ENCODE peak calls at places on chromosome 1, in six cellular contexts. One of them, this sample, is unnamed.

GRCh38 chr1:48114596-48115384 is 107.7 kb upstream of the SLC5A9 start:
- DNase-seq in endothelial cell of umbilical vein: no peak
- DNase-seq in HFF-Myc: no peak
- DNase-seq in breast epithelium: no peak
- DNase-seq in thoracic aorta: no peak
- DNase-seq in brain microvascular endothelial cell: no peak
- DNase-seq in this sample: no peak

GRCh38 chr1:203536575-203536974 is 42.6 kb downstream of the OPTC start:
- DNase-seq in endothelial cell of umbilical vein: no peak
- DNase-seq in HFF-Myc: no peak
- DNase-seq in breast epithelium: no peak
- DNase-seq in thoracic aorta: no peak
- DNase-seq in brain microvascular endothelial cell: no peak
- DNase-seq in this sample: peak

GRCh38 chr1:40768146-40768990 is 15.2 kb upstream of the KCNQ4 start:
- DNase-seq in endothelial cell of umbilical vein: no peak
- DNase-seq in HFF-Myc: no peak
- DNase-seq in breast epithelium: no peak
- DNase-seq in thoracic aorta: no peak
- DNase-seq in brain microvascular endothelial cell: no peak
- DNase-seq in this sample: no peak

GRCh38 chr1:90616395-90616794 is 100.7 kb downstream of the BARHL2 start:
- DNase-seq in endothelial cell of umbilical vein: peak
- DNase-seq in HFF-Myc: no peak
- DNase-seq in breast epithelium: no peak
- DNase-seq in thoracic aorta: no peak
- DNase-seq in brain microvascular endothelial cell: peak
- DNase-seq in this sample: no peak

GRCh38 chr1:186208405-186209129 is 166.5 kb downstream of the TPR start:
- DNase-seq in endothelial cell of umbilical vein: no peak
- DNase-seq in HFF-Myc: no peak
- DNase-seq in breast epithelium: no peak
- DNase-seq in thoracic aorta: no peak
- DNase-seq in brain microvascular endothelial cell: no peak
- DNase-seq in this sample: peak

GRCh38 chr1:18079941-18080340 is 27.7 kb upstream of the IGSF21 start:
- DNase-seq in endothelial cell of umbilical vein: no peak
- DNase-seq in HFF-Myc: no peak
- DNase-seq in breast epithelium: no peak
- DNase-seq in thoracic aorta: no peak
- DNase-seq in brain microvascular endothelial cell: no peak
- DNase-seq in this sample: no peak

GRCh38 chr1:110765640-110766335 is 91.0 kb upstream of the KCNA3 start:
- DNase-seq in endothelial cell of umbilical vein: peak
- DNase-seq in HFF-Myc: peak
- DNase-seq in breast epithelium: no peak
- DNase-seq in thoracic aorta: no peak
- DNase-seq in brain microvascular endothelial cell: peak
- DNase-seq in this sample: peak

GRCh38 chr1:168991667-168992475 is 114.6 kb upstream of the ATP1B1 start:
- DNase-seq in endothelial cell of umbilical vein: no peak
- DNase-seq in HFF-Myc: no peak
- DNase-seq in breast epithelium: no peak
- DNase-seq in thoracic aorta: no peak
- DNase-seq in brain microvascular endothelial cell: no peak
- DNase-seq in this sample: no peak

GRCh38 chr1:183318433-183318832 is 99.7 kb downstream of the NMNAT2 start:
- DNase-seq in endothelial cell of umbilical vein: peak
- DNase-seq in HFF-Myc: peak
- DNase-seq in breast epithelium: peak
- DNase-seq in thoracic aorta: peak
- DNase-seq in brain microvascular endothelial cell: peak
- DNase-seq in this sample: peak

GRCh38 chr1:177820213-177820612 is 149.6 kb downstream of the SEC16B start:
- DNase-seq in endothelial cell of umbilical vein: no peak
- DNase-seq in HFF-Myc: no peak
- DNase-seq in breast epithelium: no peak
- DNase-seq in thoracic aorta: no peak
- DNase-seq in brain microvascular endothelial cell: no peak
- DNase-seq in this sample: no peak

GRCh38 chr1:226690460-226690982 is 48.6 kb downstream of the ITPKB start:
- DNase-seq in endothelial cell of umbilical vein: peak
- DNase-seq in HFF-Myc: no peak
- DNase-seq in breast epithelium: no peak
- DNase-seq in thoracic aorta: no peak
- DNase-seq in brain microvascular endothelial cell: no peak
- DNase-seq in this sample: no peak

GRCh38 chr1:205360166-205360565 is 3.4 kb upstream of the KLHDC8A start:
- DNase-seq in endothelial cell of umbilical vein: no peak
- DNase-seq in HFF-Myc: no peak
- DNase-seq in breast epithelium: no peak
- DNase-seq in thoracic aorta: no peak
- DNase-seq in brain microvascular endothelial cell: no peak
- DNase-seq in this sample: no peak

GRCh38 chr1:9062846-9063245 is 6.6 kb downstream of the SLC2A5 start:
- DNase-seq in endothelial cell of umbilical vein: no peak
- DNase-seq in HFF-Myc: no peak
- DNase-seq in breast epithelium: no peak
- DNase-seq in thoracic aorta: no peak
- DNase-seq in brain microvascular endothelial cell: no peak
- DNase-seq in this sample: no peak
- TF ChIP-seq CTCF in endothelial cell of umbilical vein: no peak
- TF ChIP-seq CTCF in HFF-Myc: no peak
- TF ChIP-seq CTCF in breast epithelium: no peak
- TF ChIP-seq CTCF in thoracic aorta: no peak
- TF ChIP-seq CTCF in brain microvascular endothelial cell: no peak
- TF ChIP-seq CTCF in this sample: no peak

DNA sequence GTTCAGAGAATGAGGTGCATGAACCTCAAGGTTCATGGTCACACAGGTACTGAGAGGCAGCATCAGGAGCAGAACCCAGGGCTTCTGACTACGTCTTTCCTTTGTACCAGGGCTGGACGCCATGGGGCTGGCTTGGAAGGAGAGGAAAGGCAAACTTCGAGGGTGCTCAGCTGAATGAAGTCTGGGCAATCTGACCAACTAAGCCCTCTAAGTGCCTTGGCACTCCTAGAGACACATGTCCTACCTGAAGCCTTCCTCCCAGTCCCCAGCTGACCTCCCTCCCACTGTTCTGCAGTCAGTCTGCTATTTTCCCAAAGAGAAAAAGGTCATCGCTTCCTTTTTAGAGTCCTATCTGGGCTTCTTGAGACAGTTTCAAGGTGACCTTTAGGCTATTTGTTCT is 5.2 kb downstream of the SLC9A1 start:
- DNase-seq in endothelial cell of umbilical vein: no peak
- DNase-seq in HFF-Myc: no peak
- DNase-seq in breast epithelium: no peak
- DNase-seq in thoracic aorta: no peak
- DNase-seq in brain microvascular endothelial cell: no peak
- DNase-seq in this sample: no peak
- H3K4me3 ChIP-seq in endothelial cell of umbilical vein: no peak
- H3K4me3 ChIP-seq in HFF-Myc: no peak
- H3K4me3 ChIP-seq in breast epithelium: no peak
- H3K4me3 ChIP-seq in thoracic aorta: no peak
- H3K4me3 ChIP-seq in brain microvascular endothelial cell: no peak
- H3K4me3 ChIP-seq in this sample: no peak

DNA sequence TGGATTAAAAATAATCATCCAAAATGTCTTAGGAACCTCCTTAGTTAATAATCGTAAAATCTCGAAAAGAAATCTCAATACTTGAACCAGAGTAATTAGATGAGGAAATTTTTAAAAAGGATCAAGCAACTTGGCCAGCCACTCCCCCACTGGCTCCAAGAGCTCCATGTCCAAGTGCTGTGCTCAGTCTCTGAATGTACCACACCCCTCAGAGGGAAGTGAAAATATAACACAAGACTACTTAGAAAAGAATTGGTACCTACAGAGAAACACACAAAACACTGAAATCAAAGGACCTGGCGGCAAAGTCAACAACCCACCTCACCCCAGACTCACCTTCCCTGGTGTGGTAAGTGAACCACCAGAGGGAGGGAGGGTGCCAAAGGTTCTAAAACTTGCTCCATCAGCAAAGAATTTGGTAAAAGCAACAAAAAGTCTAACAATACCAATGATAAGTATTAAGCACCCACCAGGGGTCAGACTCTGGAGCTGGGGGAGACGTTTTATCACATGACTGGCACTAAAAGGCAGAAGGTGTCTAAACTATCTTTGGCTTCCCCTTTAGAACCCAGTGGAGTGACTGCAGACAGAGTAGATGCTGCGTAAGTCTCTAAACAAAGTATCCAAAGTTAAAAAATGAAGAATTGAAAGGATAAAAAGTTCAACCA is 14.0 kb downstream of the LBR start:
- DNase-seq in endothelial cell of umbilical vein: no peak
- DNase-seq in HFF-Myc: no peak
- DNase-seq in breast epithelium: no peak
- DNase-seq in thoracic aorta: no peak
- DNase-seq in brain microvascular endothelial cell: no peak
- DNase-seq in this sample: no peak
- TF ChIP-seq CTCF in endothelial cell of umbilical vein: no peak
- TF ChIP-seq CTCF in HFF-Myc: no peak
- TF ChIP-seq CTCF in breast epithelium: no peak
- TF ChIP-seq CTCF in thoracic aorta: no peak
- TF ChIP-seq CTCF in brain microvascular endothelial cell: no peak
- TF ChIP-seq CTCF in this sample: no peak

DNA sequence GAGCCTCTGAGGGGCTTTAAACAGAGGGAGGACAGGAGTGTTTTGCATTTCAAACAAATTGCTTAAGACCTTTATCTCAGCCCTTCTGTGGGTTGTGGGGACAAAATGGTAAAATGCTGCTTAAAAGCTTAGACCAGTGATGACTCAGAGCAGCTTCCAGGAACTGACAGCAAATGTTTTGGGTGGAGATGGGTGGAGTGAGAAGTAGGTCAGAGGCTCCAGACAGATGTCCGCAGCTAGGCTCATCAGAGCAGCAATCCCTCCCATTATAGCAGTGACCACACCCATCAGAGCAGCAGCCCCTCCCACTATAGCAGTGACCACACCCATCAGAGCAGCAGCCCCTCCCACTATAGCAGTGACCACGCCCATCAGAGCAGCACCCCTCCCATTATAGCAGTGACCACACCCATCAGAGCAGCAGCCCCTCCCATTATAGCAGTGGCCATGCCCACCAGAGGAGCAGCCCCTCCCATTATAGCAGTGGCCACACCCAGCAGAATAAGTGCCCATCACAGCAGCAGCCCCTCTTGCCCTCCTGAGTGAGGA is 532.2 kb downstream of the MATN1 start:
- DNase-seq in endothelial cell of umbilical vein: no peak
- DNase-seq in HFF-Myc: peak
- DNase-seq in breast epithelium: no peak
- DNase-seq in thoracic aorta: no peak
- DNase-seq in brain microvascular endothelial cell: no peak
- DNase-seq in this sample: peak
- H3K4me3 ChIP-seq in endothelial cell of umbilical vein: no peak
- H3K4me3 ChIP-seq in HFF-Myc: no peak
- H3K4me3 ChIP-seq in breast epithelium: no peak
- H3K4me3 ChIP-seq in thoracic aorta: no peak
- H3K4me3 ChIP-seq in brain microvascular endothelial cell: no peak
- H3K4me3 ChIP-seq in this sample: no peak

GRCh38 chr1:161166669-161167548 is 683 bp downstream of the PPOX start:
- DNase-seq in endothelial cell of umbilical vein: no peak
- DNase-seq in HFF-Myc: no peak
- DNase-seq in breast epithelium: no peak
- DNase-seq in thoracic aorta: no peak
- DNase-seq in brain microvascular endothelial cell: no peak
- DNase-seq in this sample: no peak
- TF ChIP-seq CTCF in endothelial cell of umbilical vein: no peak
- TF ChIP-seq CTCF in HFF-Myc: no peak
- TF ChIP-seq CTCF in breast epithelium: no peak
- TF ChIP-seq CTCF in thoracic aorta: no peak
- TF ChIP-seq CTCF in brain microvascular endothelial cell: no peak
- TF ChIP-seq CTCF in this sample: no peak

GRCh38 chr1:212283741-212284140 is 1.5 kb upstream of the PPP2R5A start:
- DNase-seq in endothelial cell of umbilical vein: no peak
- DNase-seq in HFF-Myc: no peak
- DNase-seq in breast epithelium: no peak
- DNase-seq in thoracic aorta: no peak
- DNase-seq in brain microvascular endothelial cell: no peak
- DNase-seq in this sample: no peak
- H3K4me3 ChIP-seq in endothelial cell of umbilical vein: no peak
- H3K4me3 ChIP-seq in HFF-Myc: no peak
- H3K4me3 ChIP-seq in breast epithelium: peak
- H3K4me3 ChIP-seq in thoracic aorta: no peak
- H3K4me3 ChIP-seq in brain microvascular endothelial cell: no peak
- H3K4me3 ChIP-seq in this sample: no peak

GRCh38 chr1:180360333-180361075 is 130.4 kb downstream of the LHX4 start:
- DNase-seq in endothelial cell of umbilical vein: no peak
- DNase-seq in HFF-Myc: peak
- DNase-seq in breast epithelium: no peak
- DNase-seq in thoracic aorta: no peak
- DNase-seq in brain microvascular endothelial cell: peak
- DNase-seq in this sample: peak

GRCh38 chr1:180369061-180369460 is 133.3 kb downstream of the ACBD6 start:
- DNase-seq in endothelial cell of umbilical vein: no peak
- DNase-seq in HFF-Myc: no peak
- DNase-seq in breast epithelium: no peak
- DNase-seq in thoracic aorta: no peak
- DNase-seq in brain microvascular endothelial cell: no peak
- DNase-seq in this sample: no peak

GRCh38 chr1:180363596-180363995 is 133.5 kb downstream of the LHX4 start:
- DNase-seq in endothelial cell of umbilical vein: no peak
- DNase-seq in HFF-Myc: no peak
- DNase-seq in breast epithelium: no peak
- DNase-seq in thoracic aorta: no peak
- DNase-seq in brain microvascular endothelial cell: no peak
- DNase-seq in this sample: no peak

GRCh38 chr1:180366386-180367068 is 135.8 kb downstream of the ACBD6 start:
- DNase-seq in endothelial cell of umbilical vein: peak
- DNase-seq in HFF-Myc: no peak
- DNase-seq in breast epithelium: no peak
- DNase-seq in thoracic aorta: no peak
- DNase-seq in brain microvascular endothelial cell: peak
- DNase-seq in this sample: peak

GRCh38 chr1:180365039-180365438 is 135.0 kb downstream of the LHX4 start:
- DNase-seq in endothelial cell of umbilical vein: no peak
- DNase-seq in HFF-Myc: no peak
- DNase-seq in breast epithelium: no peak
- DNase-seq in thoracic aorta: no peak
- DNase-seq in brain microvascular endothelial cell: no peak
- DNase-seq in this sample: no peak
- TF ChIP-seq CTCF in endothelial cell of umbilical vein: no peak
- TF ChIP-seq CTCF in HFF-Myc: peak
- TF ChIP-seq CTCF in breast epithelium: no peak
- TF ChIP-seq CTCF in thoracic aorta: no peak
- TF ChIP-seq CTCF in brain microvascular endothelial cell: peak
- TF ChIP-seq CTCF in this sample: no peak

DNA sequence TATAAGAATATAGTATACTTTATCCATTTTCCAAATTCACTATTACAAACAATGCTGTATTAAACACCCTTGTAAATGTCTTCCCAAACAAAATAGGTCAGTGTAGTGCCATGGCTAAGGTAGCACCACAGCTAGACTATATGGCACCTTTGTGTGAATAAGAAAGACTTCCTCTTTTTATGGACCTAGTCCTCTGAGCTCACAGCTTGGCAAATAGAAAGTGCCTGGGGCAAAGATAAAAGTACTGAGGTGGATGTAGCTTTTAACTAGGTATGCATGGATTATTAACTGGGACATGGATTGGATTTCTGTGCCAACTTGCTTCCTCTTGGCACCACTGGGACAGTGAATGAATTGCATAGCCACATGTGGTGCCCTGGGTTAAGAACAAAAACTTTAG is 25.0 kb downstream of the HRNR start:
- DNase-seq in endothelial cell of umbilical vein: no peak
- DNase-seq in HFF-Myc: no peak
- DNase-seq in breast epithelium: no peak
- DNase-seq in thoracic aorta: no peak
- DNase-seq in brain microvascular endothelial cell: no peak
- DNase-seq in this sample: no peak
- H3K4me3 ChIP-seq in endothelial cell of umbilical vein: no peak
- H3K4me3 ChIP-seq in HFF-Myc: no peak
- H3K4me3 ChIP-seq in breast epithelium: no peak
- H3K4me3 ChIP-seq in thoracic aorta: no peak
- H3K4me3 ChIP-seq in brain microvascular endothelial cell: no peak
- H3K4me3 ChIP-seq in this sample: no peak